ENCODE peak calls at places on chromosomes 6 and 20, in six cellular contexts. K is GM12878, H is IMR-90, E is HCT116, Z is astrocyte, T is ovary. F is an unnamed sample.

GRCh38 chr6:10610289-10610688 is 84.1 kb downstream of the C6orf52 start:
- DNase-seq in K (no peak), H (peak; percentile 68), E (no peak), Z (peak; percentile 26), T (no peak), F (no peak)

GRCh38 chr20:57613481-57613921 is 6.7 kb downstream of the ZBP1 start:
- DNase-seq in K (no peak), H (no peak), E (no peak), Z (no peak), T (peak; percentile 3), F (no peak)

GRCh38 chr20:9686866-9687265 is 152.0 kb downstream of the PAK5 start:
- DNase-seq in K (no peak), H (no peak), E (no peak), Z (no peak), T (no peak), F (no peak)

GRCh38 chr6:130369821-130370220 is 4.0 kb downstream of the TMEM200A start:
- DNase-seq in K (peak; percentile 11), H (no peak), E (no peak), Z (no peak), T (no peak), F (no peak)

GRCh38 chr20:9068232-9068781 is 580 bp upstream of the PLCB4 start:
- DNase-seq in K (no peak), H (peak; percentile 41), E (no peak), Z (peak; percentile 17), T (peak; percentile 34), F (no peak)

GRCh38 chr6:21578523-21578922 is 15.0 kb upstream of the SOX4 start:
- DNase-seq in K (no peak), H (no peak), E (no peak), Z (no peak), T (no peak), F (no peak)

GRCh38 chr20:40991181-40991889 is 37.3 kb upstream of the TOP1 start:
- DNase-seq in K (peak; percentile 99), H (no peak), E (no peak), Z (no peak), T (no peak), F (peak; percentile 40)

GRCh38 chr6:135176464-135176863 is 4.6 kb upstream of the MYB start:
- DNase-seq in K (no peak), H (no peak), E (no peak), Z (no peak), T (no peak), F (no peak)

GRCh38 chr6:52426667-52427066 is 6.5 kb downstream of the EFHC1 start:
- DNase-seq in K (no peak), H (peak; percentile 15), E (no peak), Z (peak; percentile 31), T (no peak), F (no peak)

GRCh38 chr6:28789553-28790083 is 134.2 kb downstream of the TRIM27 start:
- DNase-seq in K (no peak), H (peak; percentile 68), E (peak; percentile 68), Z (peak; percentile 41), T (peak; percentile 17), F (no peak)

GRCh38 chr20:4550740-4551139 is 171.0 kb upstream of the PRND start:
- DNase-seq in K (no peak), H (peak; percentile 56), E (no peak), Z (peak; percentile 29), T (no peak), F (no peak)

GRCh38 chr20:57205625-57206219 is 60.7 kb downstream of the BMP7 start:
- DNase-seq in K (no peak), H (peak; percentile 77), E (peak; percentile 81), Z (peak; percentile 91), T (no peak), F (no peak)

GRCh38 chr6:34350100-34350936 is 42.2 kb downstream of the NUDT3 start:
- DNase-seq in K (no peak), H (peak; percentile 31), E (no peak), Z (no peak), T (no peak), F (no peak)

DNA sequence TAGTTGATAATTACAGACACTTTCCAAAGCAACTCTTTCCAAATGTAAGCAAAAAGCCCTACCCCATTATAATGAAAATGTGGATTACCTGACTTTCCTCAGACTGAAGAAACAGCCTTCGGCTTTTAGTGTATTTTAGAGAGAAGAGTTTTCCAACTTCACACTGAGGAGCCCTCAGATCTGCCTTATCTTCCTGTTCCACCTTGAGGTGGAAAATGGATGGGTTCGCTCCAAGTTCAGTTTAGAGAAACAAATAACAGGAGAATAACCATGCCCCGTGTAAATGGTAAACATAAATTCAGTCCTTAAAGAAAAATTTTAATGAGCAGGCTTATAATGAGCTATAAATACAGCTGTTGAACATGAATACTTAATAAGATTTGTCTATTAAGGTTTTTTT is 21.1 kb upstream of the MTHFD1L start:
- DNase-seq in K (no peak), H (no peak), E (no peak), Z (no peak), T (no peak), F (no peak)
- H3K36me3 ChIP-seq in K (no peaks in the 10 kb centered on the region), H (peaks cover 7% of the 10 kb centered on the region), E (no peaks in the 10 kb centered on the region), Z (peaks cover 3% of the 10 kb centered on the region), T (no peaks in the 10 kb centered on the region), F (peaks cover 7% of the 10 kb centered on the region)

GRCh38 chr6:6219716-6220115 is 100.7 kb downstream of the F13A1 start:
- DNase-seq in K (no peak), H (no peak), E (no peak), Z (no peak), T (no peak), F (no peak)

GRCh38 chr6:6218246-6219085 is 102.0 kb downstream of the F13A1 start:
- DNase-seq in K (no peak), H (no peak), E (no peak), Z (no peak), T (no peak), F (no peak)

GRCh38 chr6:6221829-6222535 is 98.5 kb downstream of the F13A1 start:
- DNase-seq in K (no peak), H (no peak), E (no peak), Z (no peak), T (no peak), F (no peak)

GRCh38 chr6:6217838-6218237 is 102.6 kb downstream of the F13A1 start:
- DNase-seq in K (no peak), H (no peak), E (no peak), Z (no peak), T (no peak), F (no peak)

DNA sequence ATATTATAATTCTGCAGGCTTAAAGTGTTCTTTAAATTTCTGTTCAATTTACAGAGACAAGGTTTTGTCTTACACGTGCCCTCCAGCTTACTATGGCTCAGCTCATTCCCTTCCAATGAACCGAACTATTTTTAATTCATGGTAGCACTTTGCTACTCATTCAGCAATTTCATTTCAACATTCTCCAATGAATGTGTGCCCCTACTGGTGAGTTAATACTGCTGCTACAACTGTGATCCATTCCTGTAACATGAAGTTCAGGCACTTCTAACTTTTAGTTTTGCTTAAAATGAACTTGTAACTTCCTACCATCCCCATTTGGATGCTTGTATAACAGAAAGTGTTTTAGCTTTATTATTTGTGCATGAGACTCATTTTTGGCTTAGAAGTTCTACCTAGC is 99.7 kb downstream of the F13A1 start:
- DNase-seq in K (no peak), H (no peak), E (no peak), Z (no peak), T (no peak), F (no peak)
- TF ChIP-seq CTCF in K (peak; percentile 20), H (no peak), E (peak; percentile 42), Z (peak; percentile 7), T (no peak), F (no peak)

DNA sequence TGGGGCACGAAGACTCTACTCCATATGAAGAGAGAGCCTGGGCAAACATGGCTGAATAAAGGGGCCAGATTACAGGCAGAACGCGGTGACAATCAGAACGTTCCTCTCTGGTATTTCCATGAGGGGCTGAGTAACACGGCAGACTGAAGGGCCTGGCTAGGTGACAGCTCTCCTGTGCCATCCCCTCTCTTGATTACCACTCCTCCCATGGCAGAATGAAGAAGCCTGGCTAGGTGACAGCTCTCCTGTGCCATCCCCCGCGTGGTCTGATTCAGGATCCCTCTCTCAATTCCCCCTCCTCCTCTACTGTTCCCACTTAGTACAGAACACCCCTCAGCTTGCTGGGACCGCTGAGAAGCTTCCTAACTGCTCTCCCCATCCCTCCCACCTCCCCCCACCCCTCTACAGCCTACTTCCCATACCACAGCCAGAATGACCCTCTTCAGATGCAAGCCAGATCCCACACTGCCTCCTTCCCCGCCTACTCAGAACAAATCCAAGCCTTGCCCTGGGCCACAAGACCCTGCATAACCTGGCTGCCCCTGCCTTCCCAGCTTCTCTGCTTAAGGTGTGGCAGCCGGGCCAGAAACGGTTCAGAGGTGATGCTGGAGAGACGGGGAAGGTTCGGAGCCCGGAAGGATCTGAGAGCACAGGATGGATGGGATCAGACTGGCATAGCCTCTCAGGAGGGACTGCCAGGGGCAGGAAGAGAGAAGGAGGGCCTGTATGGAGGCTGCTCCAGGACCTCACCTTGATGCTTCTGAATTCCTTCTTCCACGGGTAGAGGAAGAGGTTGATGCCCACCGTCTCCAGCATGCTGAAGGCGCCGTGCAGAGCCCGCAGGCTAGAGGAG is 7.7 kb downstream of the SPATA2 start:
- DNase-seq in K (no peak), H (no peak), E (no peak), Z (no peak), T (no peak), F (no peak)
- H3K36me3 ChIP-seq in K (peaks cover 20% of the 10 kb centered on the region), H (peaks cover 50% of the 10 kb centered on the region), E (peaks cover 7% of the 10 kb centered on the region), Z (peaks cover 10% of the 10 kb centered on the region), T (no peaks in the 10 kb centered on the region), F (peaks cover 12% of the 10 kb centered on the region)

GRCh38 chr6:14633453-14633852 is 515.9 kb downstream of the CD83 start:
- DNase-seq in K (no peak), H (no peak), E (no peak), Z (no peak), T (no peak), F (no peak)

GRCh38 chr6:14638562-14638931 is 521.0 kb downstream of the CD83 start:
- DNase-seq in K (no peak), H (no peak), E (no peak), Z (no peak), T (no peak), F (no peak)

GRCh38 chr6:14634072-14634471 is 516.5 kb downstream of the CD83 start:
- DNase-seq in K (no peak), H (no peak), E (no peak), Z (no peak), T (no peak), F (no peak)

GRCh38 chr6:14635195-14635594 is 517.6 kb downstream of the CD83 start:
- DNase-seq in K (no peak), H (no peak), E (no peak), Z (no peak), T (no peak), F (no peak)

DNA sequence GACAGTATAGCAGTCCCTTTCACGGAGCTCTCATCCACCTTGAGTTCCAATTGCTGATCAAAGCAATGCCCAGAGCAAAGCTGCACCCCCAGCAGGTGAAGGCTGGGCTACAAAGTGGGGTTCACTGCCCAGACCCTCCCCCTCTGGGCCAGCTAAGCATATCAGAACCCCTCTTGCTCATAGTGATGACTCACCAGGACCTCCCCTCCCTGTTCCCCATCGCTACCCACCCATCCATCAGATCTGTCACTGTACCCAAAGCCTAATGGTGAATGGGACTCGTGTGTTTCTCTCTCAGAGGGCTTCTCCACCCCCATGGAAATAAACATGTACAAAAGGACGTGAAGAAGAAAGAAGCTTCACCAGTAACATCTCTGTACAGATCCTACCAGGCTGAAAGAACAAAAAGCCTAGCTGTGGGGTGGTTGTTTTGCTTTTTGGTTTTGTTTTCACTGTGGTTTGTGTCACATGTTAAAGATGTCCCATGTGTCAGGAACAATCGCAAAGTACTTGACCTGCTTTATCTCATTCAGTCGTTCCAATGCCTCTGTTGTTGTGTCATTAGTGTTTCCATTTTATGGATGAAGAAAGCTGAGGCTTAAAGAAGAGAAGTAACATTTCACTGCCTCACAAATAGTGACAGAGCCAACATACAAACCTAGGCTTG is 518.5 kb downstream of the CD83 start:
- DNase-seq in K (peak; percentile 30), H (no peak), E (no peak), Z (no peak), T (no peak), F (no peak)
- TF ChIP-seq CTCF in K (no peak), H (no peak), E (no peak), Z (no peak), T (no peak), F (no peak)

GRCh38 chr6:11878735-11879134 is 100.1 kb upstream of the ADTRP start:
- DNase-seq in K (no peak), H (peak; percentile 64), E (no peak), Z (no peak), T (no peak), F (no peak)
- H3K36me3 ChIP-seq in K (no peaks in the 10 kb centered on the region), H (no peaks in the 10 kb centered on the region), E (no peaks in the 10 kb centered on the region), Z (no peaks in the 10 kb centered on the region), T (no peaks in the 10 kb centered on the region), F (no peaks in the 10 kb centered on the region)

F was measured in lung.